ENCODE peak calls at places on chromosomes 3 and 15, in four cellular contexts. Z is neural progenitor cell, Q is GM23248, G is endothelial cell of umbilical vein. R is an unnamed sample.

GRCh38 chr3:50472958-50473357 is 30.5 kb downstream of the CACNA2D2 start:
- DNase-seq in Z (no peak), Q (no peak), G (no peak), R (no peak)

GRCh38 chr15:65058394-65059368 is 9.1 kb downstream of the RASL12 start:
- DNase-seq in Z (no peak), Q (no peak), G (no peak), R (no peak)

GRCh38 chr3:128301186-128302023 is 148.1 kb downstream of the EEFSEC start:
- DNase-seq in Z (no peak), Q (no peak), G (no peak), R (no peak)

GRCh38 chr3:8488436-8488835 is 13.2 kb upstream of the LMCD1 start:
- DNase-seq in Z (no peak), Q (peak), G (no peak), R (no peak)

GRCh38 chr3:128794788-128795649 is 69.0 kb downstream of the RAB7A start:
- DNase-seq in Z (peak), Q (peak), G (peak), R (peak)

GRCh38 chr3:31132132-31132769 is 237.8 kb upstream of the GADL1 start:
- DNase-seq in Z (peak), Q (peak), G (peak), R (peak)

GRCh38 chr15:45548753-45549520 is 26.4 kb upstream of the SLC30A4 start:
- DNase-seq in Z (no peak), Q (no peak), G (no peak), R (no peak)

GRCh38 chr3:162569314-162569713 is 1072.7 kb downstream of the OTOL1 start:
- DNase-seq in Z (no peak), Q (no peak), G (no peak), R (peak)

GRCh38 chr3:188584958-188585689 is 431.2 kb downstream of the LPP start:
- DNase-seq in Z (peak), Q (peak), G (peak), R (no peak)

GRCh38 chr3:67031986-67032385 is 33.9 kb downstream of the KBTBD8 start:
- DNase-seq in Z (no peak), Q (no peak), G (no peak), R (no peak)

GRCh38 chr15:26013946-26014345 is 150.8 kb upstream of the ATP10A start:
- DNase-seq in Z (no peak), Q (peak), G (no peak), R (no peak)

GRCh38 chr15:92869263-92869940 is 30.7 kb upstream of the CHD2 start:
- DNase-seq in Z (no peak), Q (peak), G (no peak), R (peak)
- H2AFZ ChIP-seq in Z (no peak), Q (peak), G (no peak), R (no peak)

GRCh38 chr3:194330579-194330978 is 20.5 kb downstream of the CPN2 start:
- DNase-seq in Z (no peak), Q (peak), G (no peak), R (no peak)

GRCh38 chr3:194332858-194333211 is 18.3 kb downstream of the CPN2 start:
- DNase-seq in Z (no peak), Q (no peak), G (no peak), R (no peak)

GRCh38 chr3:194333981-194334320 is 17.2 kb downstream of the CPN2 start:
- DNase-seq in Z (no peak), Q (peak), G (no peak), R (no peak)

GRCh38 chr3:194330160-194330559 is 21.0 kb downstream of the CPN2 start:
- DNase-seq in Z (no peak), Q (no peak), G (no peak), R (no peak)

GRCh38 chr3:194333212-194333980 is 17.7 kb downstream of the CPN2 start:
- DNase-seq in Z (peak), Q (peak), G (peak), R (peak)
- TF ChIP-seq EZH2 in Z (peak), Q (no peak), G (peak), R (no peak)

GRCh38 chr3:45185052-45185451 is 38.9 kb upstream of the CDCP1 start:
- DNase-seq in Z (no peak), Q (no peak), G (no peak), R (no peak)

GRCh38 chr3:45180899-45181298 is 34.7 kb upstream of the CDCP1 start:
- DNase-seq in Z (no peak), Q (no peak), G (no peak), R (no peak)

GRCh38 chr3:45181496-45181895 is 35.3 kb upstream of the CDCP1 start:
- DNase-seq in Z (no peak), Q (no peak), G (no peak), R (no peak)

GRCh38 chr3:45185461-45185860 is 39.3 kb upstream of the CDCP1 start:
- DNase-seq in Z (no peak), Q (no peak), G (no peak), R (no peak)

GRCh38 chr3:45182915-45183881 is 37.0 kb upstream of the CDCP1 start:
- DNase-seq in Z (peak), Q (peak), G (no peak), R (peak)
- H2AFZ ChIP-seq in Z (peak), Q (peak), G (no peak), R (no peak)

DNA sequence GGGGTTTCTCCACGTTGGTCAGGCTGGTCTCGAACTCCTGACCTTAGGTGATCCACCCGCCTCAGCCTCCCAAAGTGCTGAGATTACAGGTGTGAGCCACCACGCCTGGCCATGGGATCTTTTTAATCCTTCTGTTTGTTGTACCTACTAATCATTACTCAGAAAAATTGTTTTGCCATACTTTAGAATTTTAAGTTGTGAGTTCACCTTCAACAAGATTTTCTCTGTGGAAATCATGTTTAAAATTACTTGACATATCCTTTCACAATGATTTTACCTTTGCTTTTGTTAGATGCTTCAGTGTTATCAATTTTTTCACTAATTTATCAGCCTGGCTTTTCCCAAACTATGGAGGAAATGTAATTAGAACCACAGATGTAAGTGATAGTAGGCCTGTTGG is 11.6 kb upstream of the MECOM start:
- DNase-seq in Z (no peak), Q (no peak), G (no peak), R (no peak)
- TF ChIP-seq EZH2 in Z (no peak), Q (no peak), G (no peak), R (no peak)

DNA sequence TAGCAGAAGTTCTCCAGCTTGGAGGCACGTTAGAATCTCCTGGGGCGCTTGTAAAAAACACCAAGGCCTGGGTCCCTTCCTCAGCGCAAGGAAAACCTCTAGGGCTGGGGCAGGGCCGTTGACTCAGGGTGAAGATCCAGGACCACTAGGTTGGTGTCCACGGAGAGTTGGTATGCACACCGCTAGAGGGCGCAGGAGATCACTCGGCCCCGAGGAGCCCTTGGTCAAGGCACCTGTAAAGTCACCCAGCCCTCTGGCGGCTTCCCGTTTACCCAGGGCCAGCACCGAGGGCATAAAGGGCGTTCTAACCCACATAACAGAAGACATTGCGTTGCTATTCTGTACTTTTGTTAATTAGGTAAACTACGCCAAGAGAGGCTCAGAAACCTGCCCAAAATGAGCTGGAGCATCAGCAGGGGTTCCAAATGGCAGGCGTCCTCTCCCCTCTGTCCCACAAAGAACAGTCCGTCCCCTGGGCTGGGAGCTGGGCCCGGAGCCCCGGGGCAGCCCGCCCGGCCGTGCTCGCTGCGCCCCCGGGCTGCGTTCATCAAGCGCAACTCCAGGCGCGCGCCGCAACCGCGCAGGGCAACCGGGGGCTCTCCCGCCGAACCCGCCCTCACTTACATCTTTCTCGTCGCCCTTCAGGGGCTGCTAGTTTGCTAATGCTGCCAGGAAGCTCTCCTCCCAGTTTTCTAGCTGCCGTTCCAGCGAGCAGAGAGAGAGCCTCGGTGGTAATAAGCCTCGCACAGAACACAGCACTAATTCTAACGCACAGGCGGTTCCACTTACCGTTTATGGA is 332.1 kb downstream of the ARRDC4 start:
- DNase-seq in Z (peak), Q (peak), G (peak), R (peak)
- H2AFZ ChIP-seq in Z (peak), Q (no peak), G (peak), R (peak)

GRCh38 chr15:66254364-66255292 is 1.1 kb upstream of the MEGF11 start:
- DNase-seq in Z (peak), Q (no peak), G (no peak), R (no peak)
- TF ChIP-seq EZH2 in Z (peak), Q (no peak), G (peak), R (no peak)

GRCh38 chr3:149462653-149463052 is 11.8 kb upstream of the TM4SF4 start:
- DNase-seq in Z (no peak), Q (peak), G (no peak), R (no peak)
- H2AFZ ChIP-seq in Z (peak), Q (peak), G (no peak), R (no peak)